ENCODE peak calls at places on chromosomes 12 and 14, in five cellular contexts. One of them, this sample, is unnamed. For H3K27me3, the result is how much of the 10 kb centered on the place peaks cover.

GRCh38 chr12:120485914-120486881 is 9.7 kb upstream of the DYNLL1 start:
- DNase-seq in stomach: no peak
- DNase-seq in sigmoid colon: no peak
- DNase-seq in upper lobe of left lung: no peak
- DNase-seq in ovary: no peak
- DNase-seq in this sample: no peak

GRCh38 chr14:55423969-55424368 is 12.3 kb upstream of the ATG14 start:
- DNase-seq in upper lobe of left lung: no peak
- DNase-seq in stomach: no peak
- DNase-seq in ovary: no peak
- DNase-seq in sigmoid colon: no peak
- DNase-seq in this sample: no peak

GRCh38 chr14:65588426-65589140 is 176.1 kb downstream of the FUT8 start:
- DNase-seq in ovary: no peak
- DNase-seq in upper lobe of left lung: no peak
- DNase-seq in sigmoid colon: no peak
- DNase-seq in stomach: no peak
- DNase-seq in this sample: no peak

GRCh38 chr14:48709277-48709785 is 876.8 kb downstream of the RPS29 start:
- DNase-seq in ovary: no peak
- DNase-seq in upper lobe of left lung: no peak
- DNase-seq in stomach: no peak
- DNase-seq in sigmoid colon: no peak
- DNase-seq in this sample: no peak

GRCh38 chr14:94330857-94331256 is 7.7 kb upstream of the SERPINA6 start:
- DNase-seq in ovary: no peak
- DNase-seq in upper lobe of left lung: no peak
- DNase-seq in sigmoid colon: no peak
- DNase-seq in stomach: no peak
- DNase-seq in this sample: no peak

GRCh38 chr12:42469355-42470006 is 120.1 kb downstream of the PRICKLE1 start:
- DNase-seq in sigmoid colon: no peak
- DNase-seq in stomach: no peak
- DNase-seq in ovary: no peak
- DNase-seq in upper lobe of left lung: no peak
- DNase-seq in this sample: no peak

GRCh38 chr12:124377981-124378509 is 83.2 kb downstream of the RFLNA start:
- DNase-seq in upper lobe of left lung: no peak
- DNase-seq in sigmoid colon: no peak
- DNase-seq in ovary: no peak
- DNase-seq in stomach: no peak
- DNase-seq in this sample: no peak

GRCh38 chr14:38120109-38120508 is 87.6 kb upstream of the SSTR1 start:
- DNase-seq in upper lobe of left lung: no peak
- DNase-seq in ovary: no peak
- DNase-seq in stomach: no peak
- DNase-seq in sigmoid colon: no peak
- DNase-seq in this sample: no peak

GRCh38 chr12:72499244-72499643 is 227.1 kb downstream of the TRHDE start:
- DNase-seq in sigmoid colon: no peak
- DNase-seq in stomach: no peak
- DNase-seq in upper lobe of left lung: no peak
- DNase-seq in ovary: no peak
- DNase-seq in this sample: no peak

GRCh38 chr12:45727994-45728624 is 1.4 kb upstream of the ARID2 start:
- DNase-seq in sigmoid colon: no peak
- DNase-seq in stomach: no peak
- DNase-seq in upper lobe of left lung: no peak
- DNase-seq in ovary: no peak
- DNase-seq in this sample: no peak

DNA sequence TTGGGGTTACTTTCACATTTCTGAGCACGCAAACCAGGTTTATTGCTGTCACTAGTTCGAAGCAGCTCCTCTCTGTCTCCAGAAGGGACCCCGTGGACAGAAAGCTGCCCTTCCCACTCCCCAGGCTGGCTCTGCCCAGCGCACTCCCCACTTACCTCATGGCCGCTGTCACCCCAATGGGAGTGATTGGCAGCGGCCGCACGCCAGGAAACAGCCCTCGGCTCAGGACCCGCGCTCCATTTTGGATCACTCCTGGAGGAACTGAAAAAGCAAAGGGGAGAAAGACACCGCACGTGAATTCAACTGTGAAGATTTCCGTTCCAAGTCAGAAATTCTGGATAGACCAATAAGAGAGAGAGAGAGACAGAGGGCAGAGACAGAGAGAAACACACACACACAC is 236.5 kb downstream of the FOXN3 start:
- DNase-seq in sigmoid colon: no peak
- DNase-seq in upper lobe of left lung: no peak
- DNase-seq in ovary: no peak
- DNase-seq in stomach: no peak
- DNase-seq in this sample: no peak
- TF ChIP-seq EP300 in sigmoid colon: no peak
- TF ChIP-seq EP300 in upper lobe of left lung: no peak
- TF ChIP-seq EP300 in ovary: no peak
- TF ChIP-seq EP300 in stomach: no peak
- TF ChIP-seq EP300 in this sample: no peak

GRCh38 chr12:132396657-132397056 is 67.3 kb upstream of the GALNT9 start:
- DNase-seq in stomach: no peak
- DNase-seq in ovary: no peak
- DNase-seq in sigmoid colon: peak
- DNase-seq in upper lobe of left lung: no peak
- DNase-seq in this sample: no peak

GRCh38 chr12:132397152-132397933 is 68.0 kb upstream of the GALNT9 start:
- DNase-seq in ovary: no peak
- DNase-seq in stomach: no peak
- DNase-seq in upper lobe of left lung: no peak
- DNase-seq in sigmoid colon: peak
- DNase-seq in this sample: no peak

GRCh38 chr12:132393991-132394949 is 64.9 kb upstream of the GALNT9 start:
- DNase-seq in ovary: no peak
- DNase-seq in upper lobe of left lung: no peak
- DNase-seq in sigmoid colon: peak
- DNase-seq in stomach: no peak
- DNase-seq in this sample: peak

GRCh38 chr12:132395192-132395907 is 66.0 kb upstream of the GALNT9 start:
- DNase-seq in upper lobe of left lung: no peak
- DNase-seq in stomach: no peak
- DNase-seq in sigmoid colon: peak
- DNase-seq in ovary: no peak
- DNase-seq in this sample: peak

DNA sequence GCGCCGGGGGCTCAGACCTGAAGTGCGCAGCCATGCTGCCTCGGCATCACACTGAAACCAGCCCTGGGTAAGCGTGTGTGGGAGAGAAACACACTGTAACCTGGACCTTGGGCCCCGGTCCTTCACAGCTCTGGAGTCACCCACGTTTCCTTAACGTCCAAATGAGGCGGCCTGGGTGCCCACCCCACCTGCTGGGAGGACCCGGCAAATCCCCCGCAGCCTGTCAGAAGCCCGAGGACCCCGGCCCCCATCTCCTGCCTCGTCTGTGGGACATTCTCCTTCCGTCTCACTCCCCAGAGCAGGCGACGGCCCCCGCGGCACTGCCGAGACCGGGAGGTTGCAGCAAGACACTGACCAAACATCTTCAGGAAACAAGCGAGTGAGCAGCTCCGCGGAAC is 66.5 kb upstream of the GALNT9 start:
- DNase-seq in sigmoid colon: peak
- DNase-seq in ovary: no peak
- DNase-seq in upper lobe of left lung: no peak
- DNase-seq in stomach: no peak
- DNase-seq in this sample: no peak
- H3K27me3 ChIP-seq in sigmoid colon: under half
- H3K27me3 ChIP-seq in ovary: under half
- H3K27me3 ChIP-seq in upper lobe of left lung: under half
- H3K27me3 ChIP-seq in stomach: under half
- H3K27me3 ChIP-seq in this sample: half or more

DNA sequence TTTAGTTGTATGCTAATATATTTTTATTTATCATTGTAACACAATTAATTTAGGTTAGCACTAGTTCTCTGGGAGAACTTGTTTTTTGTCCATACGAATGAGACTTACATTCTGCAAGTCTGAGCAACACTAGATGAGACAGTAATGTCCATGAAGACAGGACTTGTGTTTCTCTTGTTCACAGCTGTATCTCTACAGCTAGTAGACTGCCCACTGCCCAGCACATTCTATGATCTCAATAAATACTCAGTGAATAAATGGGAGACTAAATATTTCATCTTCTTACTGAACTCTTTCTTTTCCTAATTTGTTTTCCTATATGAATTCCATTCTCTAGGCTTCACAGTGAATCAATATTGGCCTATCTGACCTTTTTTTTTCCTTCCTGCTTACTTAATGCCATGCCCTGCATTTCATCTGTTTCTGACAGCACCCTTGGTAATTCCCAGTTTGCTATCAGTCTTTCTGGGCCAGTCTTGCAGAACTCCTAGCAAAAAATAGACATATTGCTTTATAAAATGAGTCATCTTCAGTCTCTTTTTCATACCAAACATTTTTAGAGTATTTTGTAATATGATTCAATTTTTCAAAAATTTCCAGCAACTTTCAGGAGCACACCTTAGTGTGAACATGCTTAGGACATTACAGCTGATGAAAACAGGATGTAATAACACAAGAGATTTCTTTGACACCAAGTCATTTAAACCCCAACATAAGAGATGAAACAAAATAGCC is 185.5 kb upstream of the ATP2B1 start:
- DNase-seq in upper lobe of left lung: no peak
- DNase-seq in stomach: no peak
- DNase-seq in sigmoid colon: no peak
- DNase-seq in ovary: no peak
- DNase-seq in this sample: no peak
- TF ChIP-seq EP300 in upper lobe of left lung: no peak
- TF ChIP-seq EP300 in stomach: no peak
- TF ChIP-seq EP300 in sigmoid colon: no peak
- TF ChIP-seq EP300 in ovary: no peak
- TF ChIP-seq EP300 in this sample: no peak

DNA sequence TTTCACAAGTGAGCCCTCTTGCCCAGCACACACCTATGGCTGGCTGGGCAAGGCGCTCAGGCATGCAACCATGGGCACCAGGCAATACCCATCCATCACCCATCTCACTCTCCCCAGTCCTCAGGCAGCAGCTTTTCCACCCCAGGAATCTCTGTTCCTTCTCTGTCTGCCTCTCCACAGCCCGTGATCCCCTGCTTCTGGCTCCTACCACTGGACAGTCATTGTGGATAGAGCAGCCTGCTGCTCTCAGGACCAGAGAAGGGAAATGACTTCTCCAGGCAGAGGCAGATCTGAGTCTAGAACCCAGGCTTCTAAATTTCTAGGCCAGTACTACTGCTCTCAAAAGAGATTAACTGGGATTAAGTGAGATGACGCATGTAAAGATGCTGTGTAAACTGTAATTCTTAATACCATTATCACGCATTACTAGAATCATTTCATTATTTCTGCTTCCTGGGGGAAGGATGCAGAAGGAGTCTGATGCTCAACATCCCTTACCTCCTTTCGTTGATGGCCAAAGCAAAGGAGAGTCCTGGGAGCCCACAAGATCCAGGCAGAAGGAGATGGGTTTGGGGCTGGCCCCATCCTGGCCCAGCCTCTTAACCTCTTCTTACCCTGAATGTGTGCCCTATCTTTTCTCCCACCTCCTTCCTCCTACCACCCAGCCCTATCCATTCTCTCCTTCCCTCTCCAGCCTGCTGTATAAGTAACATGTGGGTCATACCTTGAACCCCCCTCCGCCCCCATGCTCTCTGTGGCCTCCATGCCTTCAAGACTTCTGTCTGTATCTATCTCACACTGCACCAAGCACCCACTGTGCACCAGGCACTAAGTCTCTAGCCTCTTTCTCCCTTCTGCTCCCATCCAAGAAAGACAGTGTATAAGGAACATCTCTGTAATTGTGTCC is 4.8 kb upstream of the AQP5 start:
- DNase-seq in stomach: no peak
- DNase-seq in sigmoid colon: no peak
- DNase-seq in ovary: no peak
- DNase-seq in upper lobe of left lung: no peak
- DNase-seq in this sample: no peak
- H3K27me3 ChIP-seq in stomach: under half
- H3K27me3 ChIP-seq in sigmoid colon: half or more
- H3K27me3 ChIP-seq in ovary: under half
- H3K27me3 ChIP-seq in upper lobe of left lung: under half
- H3K27me3 ChIP-seq in this sample: half or more